ENCODE peak calls at places on chromosomes 4 and X, in seven cellular contexts. J is trophoblast cell, L is H1, K is IMR-90, F is H9, P is neuronal stem cell, V is mesendoderm. M is an unnamed sample.

GRCh38 chr4:83115000-83115399 is 471 bp upstream of the PLAC8 start:
- DNase-seq in J (peak; percentile 69), V (peak; percentile 70), K (peak; percentile 59), L (no peak), P (no peak), F (no peak), M (peak; percentile 48)

GRCh38 chr4:56768772-56769171 is 52.7 kb downstream of the SPINK2 start:
- DNase-seq in F (peak; percentile 38), V (no peak), L (no peak), P (no peak), J (peak; percentile 68), K (no peak), M (no peak)

GRCh38 chrX:5775985-5776384 is 452.7 kb downstream of the NLGN4X start:
- DNase-seq in P (no peak), L (no peak), F (no peak), K (no peak), J (no peak), V (no peak), M (no peak)

GRCh38 chr4:174983128-174983750 is 65.1 kb downstream of the ADAM29 start:
- DNase-seq in J (no peak), L (no peak), P (peak; percentile 14), V (no peak), F (no peak), K (no peak), M (no peak)

GRCh38 chr4:12488672-12489071 is 995.5 kb downstream of the RAB28 start:
- DNase-seq in V (peak; percentile 89), P (no peak), K (no peak), F (no peak), J (no peak), L (no peak), M (peak; percentile 12)

GRCh38 chrX:111447298-111447697 is 35.3 kb upstream of the DCX start:
- DNase-seq in V (peak; percentile 42), F (peak; percentile 57), P (peak; percentile 23), L (peak; percentile 53), K (no peak), J (peak; percentile 29), M (peak; percentile 6)

GRCh38 chr4:89894654-89895652 is at the start of gene MMRN1:
- DNase-seq in L (no peak), P (no peak), F (no peak), V (peak; percentile 8), J (no peak), K (no peak), M (no peak)

GRCh38 chr4:100504086-100504874 is 13.5 kb downstream of the EMCN start:
- DNase-seq in P (no peak), F (peak; percentile 41), K (no peak), L (peak; percentile 73), V (peak; percentile 22), J (peak; percentile 48), M (no peak)

GRCh38 chr4:171621646-171622045 is 191.6 kb upstream of the GALNTL6 start:
- DNase-seq in L (no peak), J (no peak), K (no peak), F (no peak), P (no peak), V (peak; percentile 41), M (no peak)

GRCh38 chr4:42262701-42263490 is 110.4 kb upstream of the BEND4 start:
- DNase-seq in K (no peak), J (no peak), F (no peak), P (no peak), V (no peak), L (no peak), M (peak; percentile 55)

GRCh38 chr4:85603437-85604336 is 128.7 kb downstream of the ARHGAP24 start:
- DNase-seq in F (no peak), V (no peak), K (no peak), P (no peak), J (peak; percentile 71), L (no peak), M (peak; percentile 35)

GRCh38 chr4:57602133-57602532 is 491.9 kb upstream of the IGFBP7 start:
- DNase-seq in K (no peak), V (no peak), J (no peak), P (no peak), L (no peak), F (no peak), M (no peak)

GRCh38 chr4:95599777-95600436 is 51.1 kb upstream of the UNC5C start:
- DNase-seq in V (no peak), J (no peak), P (no peak), L (no peak), K (no peak), F (no peak), M (peak; percentile 78)

GRCh38 chrX:103628386-103629290 is at the start of gene TCEAL1:
- DNase-seq in L (peak; percentile 65), K (peak; percentile 27), P (peak; percentile 20), V (peak; percentile 54), F (peak; percentile 83), J (peak; percentile 45), M (peak; percentile 63)

GRCh38 chr4:111537861-111538260 is 607.4 kb upstream of the FAM241A start:
- DNase-seq in P (no peak), V (peak; percentile 10), K (peak; percentile 60), L (no peak), J (no peak), F (no peak), M (peak; percentile 63)

GRCh38 chr4:42515156-42515884 is 118.0 kb downstream of the SHISA3 start:
- DNase-seq in J (no peak), K (peak; percentile 1), P (no peak), L (no peak), V (peak; percentile 96), F (no peak), M (peak; percentile 3)

GRCh38 chr4:77636902-77637301 is 31.3 kb downstream of the CXCL13 start:
- DNase-seq in K (peak; percentile 79), J (no peak), V (peak; percentile 16), F (no peak), P (no peak), L (no peak), M (peak; percentile 72)

GRCh38 chr4:165725352-165725751 is 147.7 kb upstream of the TLL1 start:
- DNase-seq in V (no peak), J (no peak), F (no peak), L (no peak), P (no peak), K (no peak), M (no peak)

GRCh38 chrX:154535892-154536291 is 10.8 kb downstream of the G6PD start:
- DNase-seq in J (no peak), V (no peak), P (no peak), K (no peak), F (no peak), L (no peak), M (no peak)

GRCh38 chrX:154534526-154535322 is 11.9 kb downstream of the G6PD start:
- DNase-seq in J (peak; percentile 93), P (peak; percentile 66), V (peak; percentile 77), L (peak; percentile 91), K (peak; percentile 79), F (peak; percentile 84), M (peak; percentile 78)

GRCh38 chrX:154530286-154530685 is 14.3 kb upstream of the FAM3A start:
- DNase-seq in L (no peak), F (no peak), J (peak; percentile 59), P (no peak), V (no peak), K (no peak), M (no peak)

GRCh38 chrX:154531626-154532025 is 15.0 kb downstream of the G6PD start:
- DNase-seq in L (no peak), V (peak; percentile 85), P (no peak), J (peak; percentile 78), F (peak; percentile 58), K (peak; percentile 56), M (peak; percentile 87)

DNA sequence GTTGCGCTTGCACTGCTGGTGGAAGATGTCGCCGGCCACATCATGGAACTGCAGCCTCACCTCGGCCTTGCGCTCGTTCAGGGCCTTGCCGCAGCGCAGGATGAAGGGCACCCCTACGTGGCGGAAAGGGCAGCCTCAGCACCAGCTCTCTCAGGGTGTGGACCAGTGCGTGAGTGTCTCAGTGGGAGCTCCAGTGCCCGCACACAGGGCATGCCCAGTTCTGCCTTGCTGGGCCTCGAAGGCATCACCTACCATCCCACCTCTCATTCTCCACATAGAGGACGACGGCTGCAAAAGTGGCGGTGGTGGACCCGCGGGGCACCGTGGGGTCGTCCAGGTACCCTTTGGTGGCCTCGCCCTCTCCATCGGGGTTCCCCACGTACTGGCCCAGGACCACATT is 14.0 kb downstream of the G6PD start:
- DNase-seq in K (no peak), L (no peak), P (no peak), J (no peak), V (no peak), F (no peak), M (no peak)
- H2BK120ac ChIP-seq in K (no peak overlapping the region), L (no peak overlapping the region), P (no peak overlapping the region), J (no peak overlapping the region), V (no peak overlapping the region), F (no peak overlapping the region), M (no peak overlapping the region)

GRCh38 chrX:7240929-7241328 is 93.0 kb upstream of the PUDP start:
- DNase-seq in F (no peak), K (no peak), J (no peak), P (no peak), V (no peak), L (no peak), M (no peak)
- H3K27ac ChIP-seq in F (no peak overlapping the region), K (no peak overlapping the region), J (no peak overlapping the region), P (no peak overlapping the region), V (no peak overlapping the region), L (no peak overlapping the region), M (no peak overlapping the region)

GRCh38 chr4:143555676-143556075 is 42.2 kb downstream of the SMARCA5 start:
- DNase-seq in L (no peak), J (peak; percentile 96), P (no peak), V (peak; percentile 59), K (peak; percentile 5), F (no peak), M (no peak)

GRCh38 chr4:143554728-143555597 is 41.5 kb downstream of the SMARCA5 start:
- DNase-seq in P (no peak), J (peak; percentile 9), F (no peak), V (no peak), K (no peak), L (no peak), M (no peak)

GRCh38 chr4:143558823-143559756 is 45.6 kb downstream of the SMARCA5 start:
- DNase-seq in F (peak; percentile 93), K (peak; percentile 20), J (peak; percentile 82), L (peak; percentile 68), P (no peak), V (peak; percentile 89), M (no peak)

GRCh38 chr4:143559757-143560147 is 46.2 kb downstream of the SMARCA5 start:
- DNase-seq in V (no peak), F (peak; percentile 49), K (no peak), L (no peak), J (no peak), P (no peak), M (no peak)

DNA sequence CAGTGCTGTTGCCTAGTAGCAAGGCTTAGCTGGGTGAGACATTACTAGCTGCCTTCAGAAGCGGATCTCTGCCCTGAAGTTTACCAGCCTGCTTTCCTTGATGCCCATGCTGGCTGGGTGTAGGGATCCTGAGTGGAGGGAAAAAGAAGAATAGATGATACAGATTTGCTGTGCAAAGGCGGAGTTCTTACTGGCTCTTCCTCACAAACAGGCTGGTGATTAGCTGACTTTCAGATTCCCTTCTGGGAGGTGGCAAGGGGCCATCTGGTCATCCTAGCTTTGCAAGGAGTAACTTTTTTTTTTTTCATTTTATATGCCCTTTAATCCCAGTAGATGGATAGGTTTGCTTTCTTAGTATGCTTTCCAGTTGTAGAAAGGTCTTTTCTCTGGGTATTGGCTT is 44.8 kb downstream of the SMARCA5 start:
- DNase-seq in V (peak; percentile 32), J (no peak), K (no peak), F (no peak), P (no peak), L (no peak), M (no peak)
- H2BK120ac ChIP-seq in V (no peak overlapping the region), J (no peak overlapping the region), K (no peak overlapping the region), F (no peak overlapping the region), P (no peak overlapping the region), L (no peak overlapping the region), M (no peak overlapping the region)

GRCh38 chr4:26434030-26434639 is 56.1 kb downstream of the CCKAR start:
- DNase-seq in J (peak; percentile 14), V (no peak), P (no peak), L (no peak), F (no peak), K (peak; percentile 36), M (no peak)
- H3K27ac ChIP-seq in J (no peak overlapping the region), V (no peak overlapping the region), P (no peak overlapping the region), L (no peak overlapping the region), F (no peak overlapping the region), K (peak overlapping the region; percentile 9), M (no peak overlapping the region)

M was measured in mesenchymal stem cell.